ENCODE peak calls at places on chromosomes 16 and 17, in four cellular contexts. T is cardiac muscle cell, F is cardiac fibroblast, Z is T-helper 17 cell. Q is an unnamed sample.

GRCh38 chr16:57997528-57998265 is 2.8 kb downstream of the ZNF319 start:
- DNase-seq in T (no peak), F (no peak), Z (no peak), Q (no peak)

GRCh38 chr17:65173284-65173793 is 36.2 kb downstream of the RGS9 start:
- DNase-seq in T (peak), F (peak), Z (peak), Q (peak)

GRCh38 chr17:44359001-44359400 is 4.7 kb downstream of the FAM171A2 start:
- DNase-seq in T (no peak), F (no peak), Z (no peak), Q (no peak)

GRCh38 chr17:62179525-62180161 is 114.6 kb upstream of the MED13 start:
- DNase-seq in T (peak), F (peak), Z (no peak), Q (peak)

GRCh38 chr16:46482895-46483294 is 138.3 kb downstream of the SHCBP1 start:
- DNase-seq in T (no peak), F (no peak), Z (no peak), Q (no peak)

GRCh38 chr16:1150511-1150982 is 2.4 kb upstream of the CACNA1H start:
- DNase-seq in T (no peak), F (no peak), Z (no peak), Q (peak)

GRCh38 chr16:19706846-19707245 is 11.2 kb downstream of the KNOP1 start:
- DNase-seq in T (no peak), F (no peak), Z (no peak), Q (no peak)

GRCh38 chr16:31331807-31332301 is 23.1 kb upstream of the ITGAX start:
- DNase-seq in T (no peak), F (no peak), Z (no peak), Q (no peak)

GRCh38 chr16:58738672-58739296 is 4.7 kb upstream of the GOT2 start:
- DNase-seq in T (no peak), F (no peak), Z (no peak), Q (no peak)

GRCh38 chr17:45873728-45874127 is 20.6 kb upstream of the MAPT start:
- DNase-seq in T (no peak), F (no peak), Z (no peak), Q (peak)

GRCh38 chr17:45043268-45043681 is 8.2 kb downstream of the DCAKD start:
- DNase-seq in T (no peak), F (no peak), Z (no peak), Q (no peak)

GRCh38 chr17:80797741-80798594 is 193.7 kb upstream of the CHMP6 start:
- DNase-seq in T (no peak), F (no peak), Z (no peak), Q (no peak)

GRCh38 chr17:65942592-65942991 is 249.3 kb downstream of the CEP112 start:
- DNase-seq in T (no peak), F (no peak), Z (no peak), Q (no peak)

GRCh38 chr16:66844342-66845079 is at the start of gene CA7:
- DNase-seq in T (no peak), F (no peak), Z (no peak), Q (no peak)

GRCh38 chr16:81313731-81314602 is 795 bp upstream of the GAN start:
- DNase-seq in T (no peak), F (peak), Z (no peak), Q (no peak)

GRCh38 chr16:68444058-68444657 is 4.2 kb downstream of the SMPD3 start:
- DNase-seq in T (peak), F (peak), Z (no peak), Q (peak)

GRCh38 chr16:25051446-25052160 is 36.4 kb upstream of the ARHGAP17 start:
- DNase-seq in T (peak), F (peak), Z (no peak), Q (peak)

GRCh38 chr17:60526726-60527125 is 684 bp upstream of the APPBP2 start:
- DNase-seq in T (peak), F (peak), Z (no peak), Q (no peak)

GRCh38 chr17:72545756-72546155 is 424.9 kb downstream of the SOX9 start:
- DNase-seq in T (peak), F (peak), Z (no peak), Q (no peak)

GRCh38 chr17:79657861-79658810 is 47.3 kb upstream of the RBFOX3 start:
- DNase-seq in T (no peak), F (no peak), Z (no peak), Q (no peak)

GRCh38 chr17:50945779-50946222 is 79.6 kb upstream of the TOB1 start:
- DNase-seq in T (no peak), F (no peak), Z (no peak), Q (no peak)

Q was measured in brain microvascular endothelial cell.